ENCODE peak calls at places on chromosomes 2 and 18, in four cellular contexts. One of them, this sample, is unnamed.

GRCh38 chr2:11866358-11867335 is 120.2 kb downstream of the LPIN1 start:
- DNase-seq in CD8-positive, alpha-beta memory T cell: no peak
- DNase-seq in ovary: no peak
- DNase-seq in heart left ventricle: no peak
- DNase-seq in this sample: no peak

GRCh38 chr18:24426398-24427294 is at the start of gene IMPACT:
- DNase-seq in heart left ventricle: peak
- DNase-seq in ovary: peak
- DNase-seq in CD8-positive, alpha-beta memory T cell: peak
- DNase-seq in this sample: peak

GRCh38 chr2:220165401-220165800 is 538.0 kb downstream of the SLC4A3 start:
- DNase-seq in heart left ventricle: no peak
- DNase-seq in CD8-positive, alpha-beta memory T cell: no peak
- DNase-seq in ovary: no peak
- DNase-seq in this sample: no peak

GRCh38 chr2:44768438-44769236 is 172.9 kb upstream of the SIX3 start:
- DNase-seq in CD8-positive, alpha-beta memory T cell: no peak
- DNase-seq in ovary: no peak
- DNase-seq in heart left ventricle: no peak
- DNase-seq in this sample: no peak

GRCh38 chr2:217393585-217394032 is 533.7 kb upstream of the TNP1 start:
- DNase-seq in CD8-positive, alpha-beta memory T cell: no peak
- DNase-seq in ovary: peak
- DNase-seq in heart left ventricle: peak
- DNase-seq in this sample: peak

GRCh38 chr2:201482543-201482942 is 31.0 kb downstream of the STRADB start:
- DNase-seq in ovary: no peak
- DNase-seq in CD8-positive, alpha-beta memory T cell: no peak
- DNase-seq in heart left ventricle: no peak
- DNase-seq in this sample: no peak

GRCh38 chr18:39199231-39199855 is 1633.7 kb upstream of the CELF4 start:
- DNase-seq in ovary: no peak
- DNase-seq in heart left ventricle: no peak
- DNase-seq in CD8-positive, alpha-beta memory T cell: no peak
- DNase-seq in this sample: peak

GRCh38 chr2:239061824-239062560 is 214.1 kb downstream of the TWIST2 start:
- DNase-seq in CD8-positive, alpha-beta memory T cell: no peak
- DNase-seq in heart left ventricle: no peak
- DNase-seq in ovary: no peak
- DNase-seq in this sample: no peak

GRCh38 chr2:206756816-206757215 is 8.3 kb downstream of the MDH1B start:
- DNase-seq in ovary: no peak
- DNase-seq in heart left ventricle: no peak
- DNase-seq in CD8-positive, alpha-beta memory T cell: no peak
- DNase-seq in this sample: no peak

GRCh38 chr2:240833724-240834285 is 13.8 kb upstream of the KIF1A start:
- DNase-seq in ovary: peak
- DNase-seq in heart left ventricle: peak
- DNase-seq in CD8-positive, alpha-beta memory T cell: no peak
- DNase-seq in this sample: no peak

GRCh38 chr18:3458378-3458777 is 8.4 kb downstream of the TGIF1 start:
- DNase-seq in ovary: no peak
- DNase-seq in heart left ventricle: no peak
- DNase-seq in CD8-positive, alpha-beta memory T cell: no peak
- DNase-seq in this sample: peak

GRCh38 chr18:5464241-5464640 is 79.6 kb downstream of the EPB41L3 start:
- DNase-seq in heart left ventricle: no peak
- DNase-seq in ovary: no peak
- DNase-seq in CD8-positive, alpha-beta memory T cell: no peak
- DNase-seq in this sample: no peak

GRCh38 chr2:228658998-228659397 is 477.5 kb upstream of the SPHKAP start:
- DNase-seq in ovary: no peak
- DNase-seq in heart left ventricle: no peak
- DNase-seq in CD8-positive, alpha-beta memory T cell: no peak
- DNase-seq in this sample: peak

GRCh38 chr2:45675130-45675812 is 23.8 kb downstream of the PRKCE start:
- DNase-seq in CD8-positive, alpha-beta memory T cell: no peak
- DNase-seq in heart left ventricle: peak
- DNase-seq in ovary: peak
- DNase-seq in this sample: no peak

GRCh38 chr2:203126971-203127370 is 111.8 kb upstream of the CYP20A1 start:
- DNase-seq in CD8-positive, alpha-beta memory T cell: no peak
- DNase-seq in heart left ventricle: no peak
- DNase-seq in ovary: no peak
- DNase-seq in this sample: peak

GRCh38 chr2:20378891-20379519 is 28.4 kb upstream of the PUM2 start:
- DNase-seq in ovary: peak
- DNase-seq in heart left ventricle: peak
- DNase-seq in CD8-positive, alpha-beta memory T cell: no peak
- DNase-seq in this sample: peak

GRCh38 chr2:202965810-202966454 is 48.7 kb upstream of the NBEAL1 start:
- DNase-seq in CD8-positive, alpha-beta memory T cell: no peak
- DNase-seq in heart left ventricle: no peak
- DNase-seq in ovary: no peak
- DNase-seq in this sample: peak

GRCh38 chr2:156472686-156473085 is 36.5 kb downstream of the GPD2 start:
- DNase-seq in CD8-positive, alpha-beta memory T cell: no peak
- DNase-seq in ovary: no peak
- DNase-seq in heart left ventricle: no peak
- DNase-seq in this sample: no peak

GRCh38 chr2:172038604-172039003 is 38.9 kb downstream of the METAP1D start:
- DNase-seq in CD8-positive, alpha-beta memory T cell: no peak
- DNase-seq in ovary: no peak
- DNase-seq in heart left ventricle: no peak
- DNase-seq in this sample: no peak

GRCh38 chr2:9146656-9147055 is 60.0 kb upstream of the ASAP2 start:
- DNase-seq in CD8-positive, alpha-beta memory T cell: no peak
- DNase-seq in ovary: no peak
- DNase-seq in heart left ventricle: no peak
- DNase-seq in this sample: no peak

GRCh38 chr2:168194784-168195522 is 52.4 kb downstream of the STK39 start:
- DNase-seq in ovary: no peak
- DNase-seq in CD8-positive, alpha-beta memory T cell: no peak
- DNase-seq in heart left ventricle: no peak
- DNase-seq in this sample: no peak

GRCh38 chr2:112474844-112475486 is 7.0 kb upstream of the TTL start:
- DNase-seq in CD8-positive, alpha-beta memory T cell: no peak
- DNase-seq in heart left ventricle: no peak
- DNase-seq in ovary: no peak
- DNase-seq in this sample: peak

GRCh38 chr2:135991861-135992260 is 6.4 kb upstream of the DARS1 start:
- DNase-seq in ovary: no peak
- DNase-seq in CD8-positive, alpha-beta memory T cell: no peak
- DNase-seq in heart left ventricle: no peak
- DNase-seq in this sample: no peak

GRCh38 chr2:111990856-111991255 is 64.2 kb upstream of the TMEM87B start:
- DNase-seq in ovary: no peak
- DNase-seq in heart left ventricle: no peak
- DNase-seq in CD8-positive, alpha-beta memory T cell: no peak
- DNase-seq in this sample: no peak

GRCh38 chr2:178819992-178820391 is 12.8 kb upstream of the TTN start:
- DNase-seq in heart left ventricle: peak
- DNase-seq in CD8-positive, alpha-beta memory T cell: no peak
- DNase-seq in ovary: no peak
- DNase-seq in this sample: peak

GRCh38 chr2:189610700-189611099 is 30.1 kb upstream of the SLC40A1 start:
- DNase-seq in CD8-positive, alpha-beta memory T cell: no peak
- DNase-seq in ovary: no peak
- DNase-seq in heart left ventricle: no peak
- DNase-seq in this sample: no peak

GRCh38 chr2:234044157-234044556 is 6.3 kb upstream of the SPP2 start:
- DNase-seq in ovary: no peak
- DNase-seq in heart left ventricle: no peak
- DNase-seq in CD8-positive, alpha-beta memory T cell: no peak
- DNase-seq in this sample: peak

GRCh38 chr2:26770986-26771586 is 7.0 kb downstream of the SLC35F6 start:
- DNase-seq in heart left ventricle: peak
- DNase-seq in CD8-positive, alpha-beta memory T cell: peak
- DNase-seq in ovary: peak
- DNase-seq in this sample: peak

GRCh38 chr2:207231962-207232361 is 66.2 kb upstream of the KLF7 start:
- DNase-seq in CD8-positive, alpha-beta memory T cell: no peak
- DNase-seq in heart left ventricle: no peak
- DNase-seq in ovary: no peak
- DNase-seq in this sample: peak

GRCh38 chr2:86335865-86336321 is 1.5 kb downstream of the REEP1 start:
- DNase-seq in ovary: no peak
- DNase-seq in heart left ventricle: no peak
- DNase-seq in CD8-positive, alpha-beta memory T cell: no peak
- DNase-seq in this sample: no peak
- H3K4me3 ChIP-seq in ovary: no peak
- H3K4me3 ChIP-seq in heart left ventricle: no peak
- H3K4me3 ChIP-seq in CD8-positive, alpha-beta memory T cell: no peak
- H3K4me3 ChIP-seq in this sample: no peak

GRCh38 chr2:71545572-71546274 is 92.4 kb downstream of the DYSF start:
- DNase-seq in heart left ventricle: no peak
- DNase-seq in CD8-positive, alpha-beta memory T cell: no peak
- DNase-seq in ovary: peak
- DNase-seq in this sample: peak
- H3K4me3 ChIP-seq in heart left ventricle: no peak
- H3K4me3 ChIP-seq in CD8-positive, alpha-beta memory T cell: peak
- H3K4me3 ChIP-seq in ovary: no peak
- H3K4me3 ChIP-seq in this sample: no peak

GRCh38 chr2:153870308-153870707 is 1.4 kb upstream of the GALNT13 start:
- DNase-seq in heart left ventricle: no peak
- DNase-seq in CD8-positive, alpha-beta memory T cell: no peak
- DNase-seq in ovary: no peak
- DNase-seq in this sample: no peak

GRCh38 chr2:153871231-153872221 is at the start of gene GALNT13:
- DNase-seq in heart left ventricle: peak
- DNase-seq in ovary: peak
- DNase-seq in CD8-positive, alpha-beta memory T cell: no peak
- DNase-seq in this sample: peak

GRCh38 chr2:153872311-153873061 is 764 bp downstream of the GALNT13 start:
- DNase-seq in heart left ventricle: no peak
- DNase-seq in CD8-positive, alpha-beta memory T cell: no peak
- DNase-seq in ovary: no peak
- DNase-seq in this sample: no peak

GRCh38 chr2:153875801-153876466 is 4.2 kb downstream of the GALNT13 start:
- DNase-seq in CD8-positive, alpha-beta memory T cell: no peak
- DNase-seq in heart left ventricle: no peak
- DNase-seq in ovary: no peak
- DNase-seq in this sample: no peak

DNA sequence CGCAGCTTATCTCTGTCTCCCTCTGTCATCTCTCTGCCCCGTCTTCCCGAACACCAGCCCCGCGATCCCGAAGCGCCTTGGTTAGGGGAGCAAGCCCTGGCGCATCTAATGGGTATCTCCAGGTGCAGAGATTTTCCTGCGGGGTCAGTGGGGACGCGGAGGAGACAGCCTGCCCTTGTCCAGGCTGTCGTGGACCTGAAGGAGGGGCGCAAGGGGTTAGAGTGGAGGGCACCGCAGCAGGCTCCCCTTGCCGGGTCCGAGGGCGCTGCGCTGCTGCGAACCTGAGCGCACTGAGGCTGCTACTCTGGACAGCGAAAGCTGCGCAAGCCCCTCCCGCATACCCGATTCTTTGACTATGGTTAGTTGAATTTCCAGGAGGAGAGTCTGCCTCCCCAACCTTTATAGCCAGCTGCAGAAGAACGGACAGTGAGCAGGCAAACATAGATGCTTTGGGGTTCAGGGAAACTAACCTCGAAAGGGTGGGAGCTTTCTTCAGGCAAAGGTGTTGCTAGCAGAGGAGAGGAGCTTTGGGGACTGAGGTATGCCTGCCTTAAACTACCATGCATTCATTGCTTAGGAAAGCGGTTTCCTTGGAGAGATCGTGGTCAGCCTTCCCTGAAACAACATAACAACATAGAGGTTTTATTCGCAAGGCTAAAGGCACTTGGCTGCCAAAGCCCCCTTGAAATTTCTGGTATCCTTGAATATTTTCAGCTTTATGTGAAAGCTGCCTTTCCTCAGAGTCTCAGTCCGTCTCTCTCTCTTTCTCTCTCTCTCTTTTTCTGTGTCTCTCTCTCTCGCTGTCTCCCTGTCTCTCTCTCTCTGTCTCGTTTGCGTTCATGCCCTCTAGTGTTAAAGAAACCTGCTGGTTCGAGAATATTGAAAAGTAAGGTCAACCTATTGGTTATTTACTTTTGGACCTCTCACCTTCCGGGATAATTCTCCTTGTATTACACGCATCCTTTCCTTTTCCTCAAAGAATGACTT is 1.6 kb downstream of the GALNT13 start:
- DNase-seq in ovary: no peak
- DNase-seq in heart left ventricle: no peak
- DNase-seq in CD8-positive, alpha-beta memory T cell: no peak
- DNase-seq in this sample: no peak
- H3K4me3 ChIP-seq in ovary: no peak
- H3K4me3 ChIP-seq in heart left ventricle: no peak
- H3K4me3 ChIP-seq in CD8-positive, alpha-beta memory T cell: no peak
- H3K4me3 ChIP-seq in this sample: no peak

GRCh38 chr2:54461251-54461650 is 5.1 kb downstream of the SPTBN1 start:
- DNase-seq in CD8-positive, alpha-beta memory T cell: no peak
- DNase-seq in ovary: no peak
- DNase-seq in heart left ventricle: no peak
- DNase-seq in this sample: peak
- H3K4me3 ChIP-seq in CD8-positive, alpha-beta memory T cell: no peak
- H3K4me3 ChIP-seq in ovary: no peak
- H3K4me3 ChIP-seq in heart left ventricle: no peak
- H3K4me3 ChIP-seq in this sample: no peak

GRCh38 chr2:37011126-37011525 is 44.8 kb upstream of the STRN start:
- DNase-seq in CD8-positive, alpha-beta memory T cell: no peak
- DNase-seq in ovary: no peak
- DNase-seq in heart left ventricle: no peak
- DNase-seq in this sample: no peak

DNA sequence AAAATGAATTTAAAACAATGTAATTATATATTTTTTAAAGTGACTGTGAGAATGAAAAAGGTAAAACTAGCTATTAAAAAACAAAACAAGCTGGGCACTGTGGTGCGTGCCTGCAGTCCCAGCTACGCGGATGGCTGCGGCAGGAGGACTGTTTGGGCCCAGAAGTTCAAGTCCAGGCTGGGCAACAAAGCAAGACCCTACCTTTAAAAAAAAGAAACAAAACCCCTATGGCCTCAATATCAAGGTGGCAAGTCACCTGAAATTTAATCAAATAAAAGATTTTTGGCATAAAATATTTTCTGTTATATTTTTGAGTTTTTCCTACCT is 46.9 kb upstream of the STRN start:
- DNase-seq in heart left ventricle: no peak
- DNase-seq in ovary: no peak
- DNase-seq in CD8-positive, alpha-beta memory T cell: no peak
- DNase-seq in this sample: no peak
- H3K4me3 ChIP-seq in heart left ventricle: no peak
- H3K4me3 ChIP-seq in ovary: no peak
- H3K4me3 ChIP-seq in CD8-positive, alpha-beta memory T cell: no peak
- H3K4me3 ChIP-seq in this sample: no peak

This sample was measured in fibroblast of lung.